ENCODE peak calls at places on chromosome 21, in six cellular contexts. Z is AG10803; S is endothelial cell; M is GM04504; E is fibroblast of lung; K is activated CD8-positive, alpha-beta memory T cell treated with anti-CD3 and anti-CD28 coated beads for 48 hours. X is an unnamed sample.
A peak's percentile ranks its signal among the peaks of the same experiment; 100 is the strongest.

GRCh38 chr21:15627011-15627410 is 102.8 kb upstream of the USP25 start:
- DNase-seq in Z (no peak), S (no peak), M (no peak), E (no peak), K (no peak), X (no peak)

GRCh38 chr21:41767606-41768370 is 936 bp upstream of the RIPK4 start:
- DNase-seq in Z (no peak), S (peak; percentile 51), M (no peak), E (no peak), K (no peak), X (peak; percentile 28)

GRCh38 chr21:41953831-41954653 is at the start of gene C2CD2:
- DNase-seq in Z (peak; percentile 73), S (peak; percentile 51), M (peak; percentile 51), E (peak; percentile 71), K (no peak), X (peak; percentile 27)

GRCh38 chr21:43362306-43362927 is 64.5 kb downstream of the SIK1 start:
- DNase-seq in Z (peak; percentile 80), S (peak; percentile 46), M (no peak), E (peak; percentile 77), K (peak; percentile 34), X (no peak)

GRCh38 chr21:44989943-44990780 is 50.3 kb downstream of the SLX9 start:
- DNase-seq in Z (no peak), S (no peak), M (no peak), E (no peak), K (no peak), X (no peak)

GRCh38 chr21:29849735-29850176 is 90.0 kb downstream of the GRIK1 start:
- DNase-seq in Z (peak; percentile 61), S (peak; percentile 41), M (peak; percentile 19), E (peak; percentile 74), K (no peak), X (peak; percentile 59)

GRCh38 chr21:43311303-43311817 is 115.6 kb downstream of the SIK1 start:
- DNase-seq in Z (no peak), S (no peak), M (no peak), E (no peak), K (no peak), X (peak; percentile 95)

GRCh38 chr21:45974073-45975016 is 7.2 kb upstream of the COL6A1 start:
- DNase-seq in Z (peak; percentile 67), S (peak; percentile 62), M (no peak), E (peak; percentile 84), K (no peak), X (no peak)

GRCh38 chr21:34732388-34732821 is 63.6 kb downstream of the CLIC6 start:
- DNase-seq in Z (peak; percentile 40), S (no peak), M (no peak), E (no peak), K (no peak), X (no peak)

GRCh38 chr21:45293214-45293725 is 5.6 kb upstream of the POFUT2 start:
- DNase-seq in Z (peak; percentile 48), S (no peak), M (no peak), E (peak; percentile 38), K (no peak), X (no peak)

GRCh38 chr21:38358666-38359065 is 101.9 kb downstream of the KCNJ15 start:
- DNase-seq in Z (no peak), S (no peak), M (no peak), E (no peak), K (no peak), X (no peak)

GRCh38 chr21:41410361-41410760 is 15.7 kb upstream of the MX1 start:
- DNase-seq in Z (no peak), S (no peak), M (no peak), E (no peak), K (no peak), X (no peak)

GRCh38 chr21:44714905-44715304 is 3.5 kb upstream of the TSPEAR start:
- DNase-seq in Z (no peak), S (no peak), M (no peak), E (no peak), K (no peak), X (no peak)

GRCh38 chr21:31135536-31136184 is 97.4 kb upstream of the KRTAP19-8 start:
- DNase-seq in Z (no peak), S (no peak), M (no peak), E (no peak), K (no peak), X (no peak)

GRCh38 chr21:45551316-45551715 is 9.1 kb upstream of the SLC19A1 start:
- DNase-seq in Z (peak; percentile 59), S (no peak), M (peak; percentile 52), E (peak; percentile 82), K (no peak), X (no peak)

GRCh38 chr21:36700961-36701911 is 2.3 kb downstream of the SIM2 start:
- DNase-seq in Z (no peak), S (peak; percentile 45), M (no peak), E (no peak), K (no peak), X (peak; percentile 33)

GRCh38 chr21:44954281-44954771 is 14.5 kb downstream of the SLX9 start:
- DNase-seq in Z (no peak), S (no peak), M (no peak), E (no peak), K (no peak), X (no peak)

GRCh38 chr21:33543505-33544129 is 779 bp downstream of the SON start:
- DNase-seq in Z (no peak), S (peak; percentile 80), M (peak; percentile 40), E (no peak), K (peak; percentile 61), X (no peak)

GRCh38 chr21:31557421-31557955 is 102.0 kb upstream of the SOD1 start:
- DNase-seq in Z (no peak), S (peak; percentile 43), M (no peak), E (no peak), K (peak; percentile 12), X (peak; percentile 61)

GRCh38 chr21:36847189-36847588 is 119.3 kb downstream of the HLCS start:
- DNase-seq in Z (peak; percentile 80), S (no peak), M (no peak), E (peak; percentile 79), K (no peak), X (no peak)

GRCh38 chr21:42746593-42747266 is 93.3 kb downstream of the PDE9A start:
- DNase-seq in Z (no peak), S (no peak), M (no peak), E (no peak), K (no peak), X (no peak)

GRCh38 chr21:41008971-41009370 is 159.0 kb upstream of the BACE2 start:
- DNase-seq in Z (no peak), S (no peak), M (no peak), E (no peak), K (no peak), X (no peak)

GRCh38 chr21:42781150-42781980 is 98.0 kb downstream of the WDR4 start:
- DNase-seq in Z (no peak), S (peak; percentile 47), M (no peak), E (no peak), K (no peak), X (peak; percentile 86)

GRCh38 chr21:39004776-39005605 is 178.3 kb downstream of the PSMG1 start:
- DNase-seq in Z (peak; percentile 49), S (no peak), M (no peak), E (peak; percentile 81), K (no peak), X (no peak)

GRCh38 chr21:37075214-37075770 is 2.2 kb downstream of the TTC3 start:
- DNase-seq in Z (no peak), S (no peak), M (no peak), E (no peak), K (no peak), X (no peak)

GRCh38 chr21:16755061-16755460 is 757.8 kb upstream of the CXADR start:
- DNase-seq in Z (no peak), S (no peak), M (no peak), E (no peak), K (no peak), X (no peak)

GRCh38 chr21:16588433-16588860 is 858.7 kb downstream of the USP25 start:
- DNase-seq in Z (peak; percentile 70), S (peak; percentile 46), M (peak; percentile 57), E (peak; percentile 77), K (no peak), X (peak; percentile 67)

GRCh38 chr21:35377505-35378090 is 328.5 kb upstream of the RUNX1 start:
- DNase-seq in Z (peak; percentile 12), S (no peak), M (no peak), E (no peak), K (no peak), X (no peak)

GRCh38 chr21:42466700-42467612 is 29.1 kb downstream of the RSPH1 start:
- DNase-seq in Z (peak; percentile 11), S (no peak), M (no peak), E (peak; percentile 32), K (no peak), X (no peak)

GRCh38 chr21:33025106-33025470 is 647 bp upstream of the OLIG2 start:
- DNase-seq in Z (no peak), S (peak; percentile 71), M (no peak), E (no peak), K (no peak), X (peak; percentile 41)

X was measured in NCI-H1105 treated with DMSO at 0.1 percent for 48 hours.